ENCODE peak calls at places on chromosomes 13 and 19, in eight cellular contexts. O is uterus, J is epithelial cell of esophagus, U is transverse colon, V is AG04449, A is tibial artery, Z is heart right ventricle, K is activated B cell treated with CpG ODN at 0.5 μM for 24 hours. X is an unnamed sample.
A peak's percentile ranks its signal among the peaks of the same experiment; 100 is the strongest.

GRCh38 chr19:29927944-29928669 is 13.9 kb upstream of the URI1 start:
- DNase-seq in Z (no peak), U (no peak), A (no peak), V (no peak), O (no peak), J (no peak), K (no peak), X (no peak)

GRCh38 chr13:75494491-75494890 is 12.5 kb upstream of the TBC1D4 start:
- DNase-seq in V (no peak), U (no peak), A (no peak), K (no peak), Z (no peak), O (no peak), J (peak; percentile 5), X (no peak)

GRCh38 chr19:42280761-42281174 is 11.7 kb downstream of the CIC start:
- DNase-seq in U (peak; percentile 49), K (no peak), V (no peak), J (no peak), Z (peak; percentile 79), A (peak; percentile 90), O (peak; percentile 90), X (no peak)

GRCh38 chr19:54469496-54469934 is 3.6 kb downstream of the CDC42EP5 start:
- DNase-seq in O (peak; percentile 64), J (peak; percentile 60), K (no peak), A (no peak), U (peak; percentile 76), Z (peak; percentile 73), V (no peak), X (no peak)

GRCh38 chr13:59303433-59303832 is 860.3 kb downstream of the DIAPH3 start:
- DNase-seq in U (no peak), J (no peak), O (no peak), Z (no peak), A (no peak), V (no peak), K (no peak), X (no peak)

GRCh38 chr13:68056816-68057710 is 826.9 kb upstream of the PCDH9 start:
- DNase-seq in Z (no peak), A (no peak), V (no peak), J (peak; percentile 95), U (peak; percentile 32), K (no peak), O (no peak), X (no peak)

GRCh38 chr13:35025314-35025713 is 83.2 kb downstream of the NBEA start:
- DNase-seq in A (no peak), J (peak; percentile 1), K (no peak), Z (no peak), O (no peak), V (no peak), U (no peak), X (no peak)

GRCh38 chr13:51151463-51151862 is 40.4 kb upstream of the C13orf42 start:
- DNase-seq in K (no peak), A (no peak), J (no peak), Z (no peak), V (no peak), U (no peak), O (no peak), X (no peak)

GRCh38 chr13:50672025-50672424 is 171.5 kb downstream of the DLEU7 start:
- DNase-seq in K (no peak), O (no peak), A (no peak), U (no peak), J (peak; percentile 66), V (no peak), Z (no peak), X (no peak)

DNA sequence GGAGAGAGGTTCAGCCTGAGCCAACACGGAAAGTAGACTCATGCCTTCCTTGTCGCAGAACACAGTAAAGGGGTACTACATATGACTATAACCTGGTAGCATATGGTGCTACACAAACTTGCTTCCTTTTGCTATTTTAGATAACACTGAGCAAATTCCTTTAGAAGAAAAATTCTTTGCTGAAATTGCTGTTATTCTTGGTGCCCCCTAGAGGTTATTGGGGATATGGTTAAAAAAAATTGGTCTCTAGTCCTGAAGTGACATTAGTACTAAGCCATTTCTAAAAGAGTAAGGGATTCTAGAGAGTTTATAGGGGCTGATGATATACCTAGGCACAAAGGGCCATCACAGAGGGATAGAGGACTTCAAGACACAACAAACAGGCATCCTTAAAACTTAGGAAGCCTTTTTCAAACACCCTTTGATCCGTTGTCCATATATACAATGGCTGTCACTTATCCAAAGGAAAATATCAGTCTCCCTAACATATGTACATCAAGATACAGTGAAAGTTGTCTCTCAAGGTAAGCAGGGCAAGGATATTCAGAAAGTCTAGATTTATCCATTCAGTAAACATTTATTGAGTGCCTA is 13.9 kb upstream of the HS6ST3 start:
- DNase-seq in Z (no peak), K (no peak), U (no peak), J (peak; percentile 28), V (no peak), A (no peak), O (no peak), X (no peak)
- TF ChIP-seq CTCF in Z (peak; percentile 52), K (no peak), U (peak; percentile 25), J (peak; percentile 52), V (peak; percentile 35), A (peak; percentile 51), O (peak; percentile 25), X (peak; percentile 58)

DNA sequence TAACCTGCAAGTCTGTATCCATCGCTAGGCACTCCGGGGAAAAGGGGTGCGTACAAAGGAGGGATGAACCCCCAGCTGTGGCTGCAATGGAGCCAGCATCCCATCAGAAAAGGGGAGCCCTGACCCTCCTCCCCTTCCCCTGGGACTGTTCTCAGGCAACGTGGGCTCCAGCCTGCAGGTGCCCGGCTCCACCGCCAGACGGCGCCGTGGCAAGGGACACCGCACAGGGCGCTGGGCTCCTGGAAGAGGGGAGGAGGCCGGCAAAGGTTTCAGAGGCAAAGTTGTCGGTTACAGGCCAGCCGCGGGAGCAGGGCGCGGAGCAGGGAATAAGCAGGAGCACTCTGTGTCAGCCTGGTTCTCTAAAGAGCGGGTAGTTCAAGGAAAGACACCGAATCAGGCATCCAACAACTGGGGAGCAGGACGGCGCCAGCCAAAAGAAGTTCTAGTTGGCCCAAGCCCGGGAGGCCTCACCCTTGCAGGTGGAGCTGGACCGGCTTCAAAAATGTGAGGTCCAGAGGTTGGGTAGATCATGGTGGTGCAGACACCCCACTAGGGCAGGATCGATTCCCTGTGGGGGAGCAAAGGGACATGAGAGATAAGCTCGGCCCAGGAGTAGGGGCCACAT is 53.0 kb upstream of the ATP12A start:
- DNase-seq in J (peak; percentile 35), U (no peak), Z (no peak), V (no peak), O (no peak), A (no peak), K (no peak), X (peak; percentile 66)
- TF ChIP-seq CTCF in J (peak; percentile 69), U (peak; percentile 91), Z (peak; percentile 46), V (peak; percentile 88), O (no peak), A (peak; percentile 14), K (no peak), X (peak; percentile 89)

DNA sequence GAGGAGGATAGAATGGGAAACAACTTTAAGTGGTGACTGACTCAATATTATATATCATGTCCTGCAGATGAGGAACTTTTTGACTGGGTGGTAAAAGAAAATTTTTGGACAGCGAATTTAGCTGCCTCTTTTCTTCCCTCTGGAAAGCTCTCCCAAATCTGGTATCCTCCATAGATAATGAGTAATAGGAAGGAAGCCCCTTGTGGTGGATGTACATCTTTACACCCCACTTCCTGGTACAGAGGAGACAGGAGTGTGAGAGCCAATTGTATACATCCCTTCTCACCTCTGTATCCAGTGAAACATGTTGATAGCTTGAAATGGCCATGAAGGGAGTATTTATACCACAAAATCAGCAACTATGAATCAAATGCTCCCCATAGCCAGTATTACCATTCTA is 17.2 kb upstream of the TDRD3 start:
- DNase-seq in U (no peak), V (no peak), O (no peak), A (no peak), Z (no peak), J (no peak), K (no peak), X (no peak)
- TF ChIP-seq CTCF in U (no peak), V (no peak), O (no peak), A (no peak), Z (no peak), J (no peak), K (no peak), X (peak; percentile 10)

GRCh38 chr13:27449936-27450828 is at the start of gene MTIF3:
- DNase-seq in U (peak; percentile 98), A (peak; percentile 95), Z (peak; percentile 95), K (peak; percentile 89), V (peak; percentile 34), J (peak; percentile 97), O (peak; percentile 95), X (peak; percentile 94)
- TF ChIP-seq CTCF in U (peak; percentile 16), A (no peak), Z (peak; percentile 11), K (no peak), V (no peak), J (peak; percentile 11), O (no peak), X (no peak)

DNA sequence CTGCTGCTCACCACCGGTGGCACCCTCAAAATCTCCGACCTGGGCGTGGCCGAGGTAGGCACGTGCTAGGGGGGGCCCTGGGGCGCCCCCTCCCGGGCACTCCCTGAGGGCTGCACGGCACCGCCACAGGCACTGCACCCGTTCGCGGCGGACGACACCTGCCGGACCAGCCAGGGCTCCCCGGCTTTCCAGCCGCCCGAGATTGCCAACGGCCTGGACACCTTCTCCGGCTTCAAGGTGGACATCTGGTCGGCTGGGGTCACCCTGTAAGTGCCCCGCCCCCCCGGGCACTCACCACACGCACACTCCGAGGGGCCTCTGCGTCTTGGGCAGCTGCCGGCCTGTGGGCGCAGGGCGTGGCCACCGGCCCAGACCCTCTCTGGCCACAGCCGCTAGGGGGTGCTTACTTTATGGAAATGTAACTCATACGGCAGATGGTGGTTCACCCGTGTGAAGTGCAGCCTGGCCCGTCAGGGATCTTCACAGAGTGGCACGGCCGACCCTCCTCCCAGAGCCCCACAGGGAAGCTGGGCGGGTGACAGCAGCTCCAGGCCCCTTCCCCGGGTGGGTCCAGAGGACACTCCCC is 15.0 kb downstream of the STK11 start:
- DNase-seq in K (no peak), O (no peak), J (no peak), U (no peak), A (no peak), Z (no peak), V (no peak), X (no peak)
- TF ChIP-seq CTCF in K (no peak), O (no peak), J (no peak), U (no peak), A (no peak), Z (no peak), V (no peak), X (no peak)

DNA sequence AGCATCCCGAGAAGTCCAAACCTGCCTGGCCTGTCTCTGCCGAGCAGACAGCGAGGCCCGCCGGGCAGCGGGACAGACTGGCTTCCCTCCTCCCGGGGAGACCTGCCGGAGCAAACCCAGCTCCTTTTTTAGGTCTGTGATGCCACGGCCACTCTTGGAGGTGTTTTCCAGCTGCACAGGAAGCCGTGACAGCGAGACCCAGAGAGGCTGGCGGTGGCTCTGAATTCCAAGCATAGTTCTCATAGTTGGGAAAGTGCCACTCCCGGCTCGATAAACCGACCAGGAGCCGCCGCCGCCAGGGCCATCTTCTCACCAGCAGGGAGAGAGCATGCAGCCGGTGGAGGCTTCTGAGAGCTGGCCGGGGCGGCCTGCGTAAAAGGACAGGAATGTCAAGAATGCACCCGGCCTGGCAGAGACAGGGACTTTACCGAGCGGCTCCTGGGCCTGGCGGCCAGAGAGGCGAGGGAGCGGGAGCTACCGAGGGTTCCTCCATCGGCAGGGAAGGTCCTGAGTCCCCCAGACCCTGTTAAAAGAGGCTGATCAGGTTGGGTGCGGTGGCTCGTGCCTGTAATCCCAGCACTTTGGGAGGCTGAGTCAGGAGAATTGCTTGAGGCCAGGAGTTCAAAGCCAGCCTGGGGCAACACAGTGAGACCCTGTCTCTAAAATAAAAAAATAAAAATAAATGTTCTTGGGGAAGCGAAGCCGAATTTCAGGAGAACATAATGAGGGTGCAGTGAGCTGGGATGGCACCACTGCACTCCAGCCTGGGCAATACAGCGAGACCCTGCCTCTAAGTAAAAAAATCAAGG is 64.9 kb downstream of the GADD45B start:
- DNase-seq in O (peak; percentile 87), V (peak; percentile 92), U (peak; percentile 82), J (peak; percentile 97), K (no peak), A (peak; percentile 93), Z (peak; percentile 89), X (peak; percentile 81)
- TF ChIP-seq CTCF in O (peak; percentile 32), V (peak; percentile 38), U (no peak), J (peak; percentile 27), K (no peak), A (peak; percentile 40), Z (peak; percentile 17), X (peak; percentile 40)